ENCODE peak calls at places on chromosomes 2 and 18, in five cellular contexts. V, T, F, U and Q are unnamed samples.

GRCh38 chr2:20349457-20350034 is 1.1 kb downstream of the PUM2 start:
- DNase-seq in U (no peak), F (no peak), T (no peak), V (no peak), Q (no peak)

GRCh38 chr18:63182247-63182771 is 137.3 kb downstream of the BCL2 start:
- DNase-seq in T (no peak), F (no peak), V (no peak), U (no peak), Q (no peak)

GRCh38 chr2:130901061-130901460 is 64.3 kb downstream of the ARHGEF4 start:
- DNase-seq in V (no peak), F (no peak), T (no peak), U (no peak), Q (no peak)

GRCh38 chr2:227377461-227378351 is 1.4 kb downstream of the TM4SF20 start:
- DNase-seq in U (no peak), V (no peak), T (no peak), F (no peak), Q (no peak)

GRCh38 chr2:43480874-43481273 is 115.0 kb downstream of the THADA start:
- DNase-seq in V (no peak), F (no peak), U (no peak), T (no peak), Q (no peak)

GRCh38 chr2:215914067-215914776 is 99.1 kb downstream of the MREG start:
- DNase-seq in F (no peak), T (no peak), V (no peak), U (no peak), Q (no peak)

GRCh38 chr18:68984342-68984741 is 186.5 kb downstream of the CCDC102B start:
- DNase-seq in V (peak; percentile 23), U (peak; percentile 34), T (no peak), F (no peak), Q (peak; percentile 3)

GRCh38 chr18:1412660-1413659 is 508.3 kb downstream of the ADCYAP1 start:
- DNase-seq in V (no peak), U (no peak), F (no peak), T (no peak), Q (no peak)

GRCh38 chr2:43041661-43042360 is 184.6 kb downstream of the ZFP36L2 start:
- DNase-seq in T (peak; percentile 75), V (no peak), U (peak; percentile 98), F (peak; percentile 95), Q (peak; percentile 97)

GRCh38 chr2:176931588-176932563 is 280.7 kb upstream of the HNRNPA3 start:
- DNase-seq in U (peak; percentile 22), F (no peak), V (no peak), T (no peak), Q (peak; percentile 37)

GRCh38 chr2:239348563-239349447 is 52.0 kb downstream of the HDAC4 start:
- DNase-seq in T (no peak), U (no peak), F (peak; percentile 21), V (no peak), Q (peak; percentile 47)

GRCh38 chr2:174335605-174336402 is 1.1 kb downstream of the SP9 start:
- DNase-seq in F (no peak), V (no peak), U (no peak), T (no peak), Q (peak; percentile 33)

GRCh38 chr2:67500541-67500940 is 103.4 kb downstream of the ETAA1 start:
- DNase-seq in T (no peak), V (no peak), F (no peak), U (peak; percentile 19), Q (peak; percentile 41)

GRCh38 chr18:27378396-27379094 is 193.4 kb upstream of the CHST9 start:
- DNase-seq in T (no peak), F (no peak), U (no peak), V (no peak), Q (peak; percentile 82)

GRCh38 chr2:2699117-2699497 is 368.0 kb upstream of the MYT1L start:
- DNase-seq in U (no peak), T (no peak), V (no peak), F (no peak), Q (no peak)

GRCh38 chr2:58358024-58358423 is 116.9 kb upstream of the FANCL start:
- DNase-seq in U (no peak), V (no peak), T (no peak), F (no peak), Q (no peak)

GRCh38 chr2:156057647-156058046 is 274.9 kb downstream of the NR4A2 start:
- DNase-seq in U (no peak), F (no peak), V (no peak), T (no peak), Q (no peak)

GRCh38 chr2:8412082-8412481 is 269.8 kb upstream of the ID2 start:
- DNase-seq in U (peak; percentile 33), T (no peak), V (no peak), F (no peak), Q (peak; percentile 42)

GRCh38 chr2:228827056-228827455 is 444.0 kb downstream of the PID1 start:
- DNase-seq in U (peak; percentile 28), T (no peak), V (no peak), F (peak; percentile 54), Q (no peak)

GRCh38 chr2:54803783-54804758 is 80.6 kb downstream of the EML6 start:
- DNase-seq in F (no peak), V (no peak), T (no peak), U (no peak), Q (no peak)

GRCh38 chr2:148503511-148503910 is 141.0 kb upstream of the EPC2 start:
- DNase-seq in U (no peak), V (no peak), T (no peak), F (no peak), Q (no peak)

GRCh38 chr2:67899187-67899586 is 163.6 kb downstream of the C1D start:
- DNase-seq in U (no peak), F (no peak), V (no peak), T (no peak), Q (no peak)

GRCh38 chr2:240435457-240435954 is at the start of gene GPC1:
- DNase-seq in V (peak; percentile 77), T (peak; percentile 84), U (peak; percentile 79), F (peak; percentile 84), Q (peak; percentile 72)

GRCh38 chr2:177295479-177295878 is 31.0 kb upstream of the NFE2L2 start:
- DNase-seq in V (no peak), F (peak; percentile 74), T (no peak), U (peak; percentile 82), Q (peak; percentile 21)

GRCh38 chr18:38243291-38243690 is 677.7 kb upstream of the CELF4 start:
- DNase-seq in T (no peak), V (no peak), U (no peak), F (no peak), Q (no peak)

GRCh38 chr18:14925281-14925709 is 177.3 kb downstream of the ANKRD30B start:
- DNase-seq in T (no peak), F (no peak), V (no peak), U (peak; percentile 25), Q (no peak)

GRCh38 chr2:218995972-218996644 is 2.9 kb upstream of the CRYBA2 start:
- DNase-seq in T (peak; percentile 88), V (peak; percentile 88), F (peak; percentile 75), U (peak; percentile 79), Q (peak; percentile 71)

GRCh38 chr18:49630246-49630699 is 68.4 kb downstream of the LIPG start:
- DNase-seq in V (peak; percentile 68), T (no peak), U (peak; percentile 67), F (no peak), Q (peak; percentile 41)

GRCh38 chr18:55743701-55744100 is 155.7 kb upstream of the TCF4 start:
- DNase-seq in T (no peak), U (no peak), F (no peak), V (no peak), Q (no peak)

GRCh38 chr2:191109888-191110287 is 40.9 kb downstream of the STAT4 start:
- DNase-seq in U (no peak), V (no peak), T (no peak), F (no peak), Q (peak; percentile 35)

GRCh38 chr2:55000335-55000734 is 49.9 kb downstream of the RTN4 start:
- DNase-seq in V (no peak), T (no peak), U (no peak), F (no peak), Q (no peak)

GRCh38 chr2:16217271-16217670 is 276.9 kb downstream of the MYCN start:
- DNase-seq in F (no peak), V (no peak), U (no peak), T (no peak), Q (no peak)

DNA sequence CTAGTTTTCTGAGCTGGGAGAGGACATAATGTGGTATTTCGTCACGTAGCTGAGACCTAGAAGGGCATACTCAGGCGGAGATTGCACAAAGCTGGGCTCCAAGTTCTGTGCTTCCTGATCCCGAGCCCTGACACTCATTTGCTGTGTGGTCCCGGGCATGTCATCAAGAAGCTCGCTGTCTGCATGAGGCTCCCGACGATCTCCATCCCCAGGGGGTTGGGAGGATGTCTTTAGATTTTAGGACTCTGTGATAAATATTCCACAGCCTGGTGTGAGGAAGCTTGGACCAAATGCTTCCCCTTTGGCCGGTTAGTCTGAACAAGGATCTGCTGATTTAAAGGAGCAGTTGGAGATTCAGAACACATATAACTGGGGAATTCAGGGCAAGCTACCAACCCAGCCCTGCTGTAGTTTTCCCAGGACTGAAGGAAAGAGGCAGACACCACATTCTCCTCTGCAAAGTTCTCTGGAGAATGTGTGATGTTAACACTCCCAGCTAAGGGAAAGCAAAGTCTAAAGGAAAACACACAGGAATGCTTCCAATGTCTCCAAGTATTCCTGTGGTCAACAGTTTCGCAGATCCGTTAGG is 2.3 kb downstream of the KCNE4 start:
- DNase-seq in V (no peak), U (peak; percentile 83), F (peak; percentile 56), T (peak; percentile 48), Q (peak; percentile 87)
- H3K4me3 ChIP-seq in V (no peak overlapping the region), U (peak overlapping the region; percentile 73), F (peak overlapping the region; percentile 63), T (peak overlapping the region; percentile 38), Q (peak overlapping the region; percentile 85)

DNA sequence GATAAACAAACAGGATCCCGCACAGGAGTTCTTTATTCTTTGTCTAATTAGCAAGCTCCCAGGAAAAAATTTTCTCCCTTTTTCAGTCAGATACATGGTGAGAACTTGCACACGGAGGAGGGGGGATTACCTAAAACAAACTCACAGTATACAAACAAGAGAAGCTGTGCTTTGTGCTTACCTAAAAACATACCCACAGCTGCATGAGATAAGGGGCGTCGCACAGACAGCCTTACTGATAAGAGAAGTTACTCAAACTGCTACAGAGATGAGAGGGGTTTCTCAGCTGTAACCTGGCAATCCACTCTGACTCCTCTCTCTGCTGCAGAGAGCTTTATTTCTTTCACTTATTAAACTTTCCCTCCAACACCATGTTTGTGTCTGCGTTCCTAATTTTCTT is 32.9 kb upstream of the ST3GAL5 start:
- DNase-seq in F (no peak), V (no peak), U (no peak), T (no peak), Q (no peak)
- H3K4me3 ChIP-seq in F (no peak overlapping the region), V (no peak overlapping the region), U (no peak overlapping the region), T (no peak overlapping the region), Q (no peak overlapping the region)

GRCh38 chr2:69890881-69891280 is 2.9 kb upstream of the SNRNP27 start:
- DNase-seq in F (no peak), V (no peak), T (no peak), U (no peak), Q (no peak)
- H3K4me3 ChIP-seq in F (no peak overlapping the region), V (no peak overlapping the region), T (no peak overlapping the region), U (no peak overlapping the region), Q (no peak overlapping the region)

DNA sequence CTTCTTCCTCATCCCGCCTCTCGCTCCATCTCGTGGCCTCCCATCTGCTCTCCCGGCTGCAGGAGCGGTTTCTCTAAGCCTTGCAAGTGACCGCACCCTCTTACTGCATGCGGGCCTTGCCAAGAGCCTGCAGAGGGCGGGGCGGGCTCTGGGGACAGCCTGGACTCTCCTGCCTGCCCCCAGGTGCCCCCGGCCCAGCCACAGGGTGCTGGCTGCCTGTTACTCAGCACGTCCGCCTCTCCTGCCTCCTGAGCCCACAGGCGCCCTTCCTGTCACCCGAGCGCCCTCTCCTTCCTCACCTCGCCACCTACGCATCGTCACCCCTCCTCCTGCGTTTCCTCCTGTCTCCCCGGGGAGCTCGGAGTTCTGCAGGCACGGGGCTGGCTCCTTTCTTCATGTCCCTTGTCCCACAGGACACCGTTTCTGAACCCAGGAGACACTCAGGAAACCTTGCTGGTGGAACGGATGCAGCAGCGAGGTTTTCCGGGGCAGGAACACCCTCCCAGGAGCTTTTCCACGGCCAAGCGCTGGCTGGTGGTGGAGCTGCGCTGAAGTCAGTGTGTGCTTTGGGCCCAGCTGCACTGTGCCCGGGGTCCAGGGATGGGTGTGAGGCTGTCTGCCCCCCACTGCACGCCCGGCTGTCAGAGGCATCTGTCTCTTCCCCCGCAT is 28.5 kb downstream of the HPCAL1 start:
- DNase-seq in T (no peak), V (peak; percentile 77), U (peak; percentile 37), F (no peak), Q (peak; percentile 21)
- H3K4me3 ChIP-seq in T (no peak overlapping the region), V (no peak overlapping the region), U (no peak overlapping the region), F (no peak overlapping the region), Q (no peak overlapping the region)